ENCODE peak calls at places on chromosomes 6 and 20, in six cellular contexts. One of them, this sample, is unnamed.
A peak's percentile ranks its signal among the peaks of the same experiment; 100 is the strongest.

GRCh38 chr20:18066421-18067333 is 9.0 kb upstream of the OVOL2 start:
- DNase-seq in hepatocyte: no peak
- DNase-seq in PC-3: peak; percentile 58
- DNase-seq in SK-N-SH: no peak
- DNase-seq in HCT116: no peak
- DNase-seq in MM.1S: no peak
- DNase-seq in this sample: peak; percentile 54

GRCh38 chr20:1287787-1288569 is 21.9 kb downstream of the SNPH start:
- DNase-seq in hepatocyte: no peak
- DNase-seq in PC-3: no peak
- DNase-seq in HCT116: no peak
- DNase-seq in SK-N-SH: no peak
- DNase-seq in MM.1S: no peak
- DNase-seq in this sample: no peak

GRCh38 chr6:123994168-123994567 is 190.5 kb downstream of the NKAIN2 start:
- DNase-seq in hepatocyte: no peak
- DNase-seq in PC-3: no peak
- DNase-seq in MM.1S: no peak
- DNase-seq in HCT116: no peak
- DNase-seq in SK-N-SH: no peak
- DNase-seq in this sample: no peak

GRCh38 chr6:35722121-35722761 is 14.6 kb upstream of the ARMC12 start:
- DNase-seq in HCT116: no peak
- DNase-seq in MM.1S: no peak
- DNase-seq in SK-N-SH: no peak
- DNase-seq in hepatocyte: no peak
- DNase-seq in PC-3: no peak
- DNase-seq in this sample: no peak

GRCh38 chr20:50169329-50169823 is 15.9 kb upstream of the PEDS1 start:
- DNase-seq in PC-3: peak; percentile 99
- DNase-seq in HCT116: no peak
- DNase-seq in hepatocyte: peak; percentile 82
- DNase-seq in MM.1S: peak; percentile 70
- DNase-seq in SK-N-SH: peak; percentile 73
- DNase-seq in this sample: peak; percentile 88

GRCh38 chr6:16372029-16372776 is 133.8 kb downstream of the GMPR start:
- DNase-seq in HCT116: no peak
- DNase-seq in SK-N-SH: no peak
- DNase-seq in PC-3: no peak
- DNase-seq in MM.1S: no peak
- DNase-seq in hepatocyte: no peak
- DNase-seq in this sample: no peak

GRCh38 chr6:39746795-39747194 is 21.6 kb upstream of the KIF6 start:
- DNase-seq in HCT116: no peak
- DNase-seq in hepatocyte: no peak
- DNase-seq in MM.1S: peak; percentile 29
- DNase-seq in SK-N-SH: no peak
- DNase-seq in PC-3: no peak
- DNase-seq in this sample: no peak

GRCh38 chr6:142926494-142927273 is 18.3 kb downstream of the HIVEP2 start:
- DNase-seq in SK-N-SH: peak; percentile 86
- DNase-seq in hepatocyte: peak; percentile 87
- DNase-seq in HCT116: no peak
- DNase-seq in MM.1S: peak; percentile 23
- DNase-seq in PC-3: peak; percentile 38
- DNase-seq in this sample: peak; percentile 81

GRCh38 chr6:145112711-145113148 is 622.6 kb downstream of the EPM2A start:
- DNase-seq in HCT116: no peak
- DNase-seq in hepatocyte: no peak
- DNase-seq in SK-N-SH: no peak
- DNase-seq in PC-3: no peak
- DNase-seq in MM.1S: no peak
- DNase-seq in this sample: no peak

GRCh38 chr20:54680872-54681297 is 205.5 kb downstream of the DOK5 start:
- DNase-seq in HCT116: peak; percentile 15
- DNase-seq in SK-N-SH: peak; percentile 37
- DNase-seq in MM.1S: peak; percentile 85
- DNase-seq in PC-3: peak; percentile 75
- DNase-seq in hepatocyte: peak; percentile 73
- DNase-seq in this sample: peak; percentile 73

GRCh38 chr6:12196326-12196936 is 93.7 kb upstream of the EDN1 start:
- DNase-seq in SK-N-SH: no peak
- DNase-seq in HCT116: no peak
- DNase-seq in hepatocyte: no peak
- DNase-seq in PC-3: peak; percentile 57
- DNase-seq in MM.1S: no peak
- DNase-seq in this sample: no peak

GRCh38 chr6:37218501-37218900 is 39.1 kb upstream of the TBC1D22B start:
- DNase-seq in SK-N-SH: no peak
- DNase-seq in hepatocyte: no peak
- DNase-seq in HCT116: no peak
- DNase-seq in PC-3: no peak
- DNase-seq in MM.1S: no peak
- DNase-seq in this sample: no peak

GRCh38 chr6:80789912-80790635 is 683.6 kb downstream of the BCKDHB start:
- DNase-seq in HCT116: no peak
- DNase-seq in PC-3: peak; percentile 40
- DNase-seq in SK-N-SH: no peak
- DNase-seq in hepatocyte: no peak
- DNase-seq in MM.1S: no peak
- DNase-seq in this sample: no peak

GRCh38 chr6:117938324-117938995 is 31.4 kb downstream of the SLC35F1 start:
- DNase-seq in SK-N-SH: no peak
- DNase-seq in hepatocyte: no peak
- DNase-seq in HCT116: no peak
- DNase-seq in PC-3: no peak
- DNase-seq in MM.1S: no peak
- DNase-seq in this sample: peak; percentile 43

GRCh38 chr20:52082612-52083011 is 109.0 kb downstream of the ZFP64 start:
- DNase-seq in HCT116: no peak
- DNase-seq in hepatocyte: no peak
- DNase-seq in PC-3: peak; percentile 63
- DNase-seq in MM.1S: no peak
- DNase-seq in SK-N-SH: no peak
- DNase-seq in this sample: no peak

GRCh38 chr6:120826253-120826652 is 508.0 kb downstream of the TBC1D32 start:
- DNase-seq in hepatocyte: peak; percentile 65
- DNase-seq in SK-N-SH: peak; percentile 27
- DNase-seq in MM.1S: peak; percentile 12
- DNase-seq in PC-3: peak; percentile 65
- DNase-seq in HCT116: peak; percentile 53
- DNase-seq in this sample: peak; percentile 69

GRCh38 chr6:81608776-81609175 is 143.7 kb downstream of the TENT5A start:
- DNase-seq in HCT116: no peak
- DNase-seq in hepatocyte: no peak
- DNase-seq in PC-3: no peak
- DNase-seq in MM.1S: no peak
- DNase-seq in SK-N-SH: no peak
- DNase-seq in this sample: no peak

GRCh38 chr20:25310268-25310920 is 62.5 kb downstream of the PYGB start:
- DNase-seq in MM.1S: peak; percentile 87
- DNase-seq in SK-N-SH: peak; percentile 81
- DNase-seq in HCT116: peak; percentile 73
- DNase-seq in PC-3: peak; percentile 92
- DNase-seq in hepatocyte: peak; percentile 91
- DNase-seq in this sample: peak; percentile 38

GRCh38 chr6:12494161-12494560 is 204.0 kb downstream of the EDN1 start:
- DNase-seq in PC-3: no peak
- DNase-seq in HCT116: no peak
- DNase-seq in hepatocyte: no peak
- DNase-seq in SK-N-SH: no peak
- DNase-seq in MM.1S: no peak
- DNase-seq in this sample: no peak

GRCh38 chr20:41352666-41353065 is 12.0 kb downstream of the LPIN3 start:
- DNase-seq in MM.1S: no peak
- DNase-seq in HCT116: no peak
- DNase-seq in PC-3: no peak
- DNase-seq in SK-N-SH: no peak
- DNase-seq in hepatocyte: no peak
- DNase-seq in this sample: peak; percentile 44

GRCh38 chr20:49989234-49990065 is 6.7 kb downstream of the SNAI1 start:
- DNase-seq in MM.1S: no peak
- DNase-seq in hepatocyte: peak; percentile 68
- DNase-seq in HCT116: no peak
- DNase-seq in SK-N-SH: peak; percentile 71
- DNase-seq in PC-3: no peak
- DNase-seq in this sample: peak; percentile 77

GRCh38 chr6:44076366-44077200 is 50.7 kb downstream of the MRPL14 start:
- DNase-seq in HCT116: no peak
- DNase-seq in PC-3: no peak
- DNase-seq in hepatocyte: peak; percentile 81
- DNase-seq in MM.1S: no peak
- DNase-seq in SK-N-SH: peak; percentile 91
- DNase-seq in this sample: peak; percentile 41

GRCh38 chr6:155228549-155229166 is 35.2 kb upstream of the CLDN20 start:
- DNase-seq in HCT116: no peak
- DNase-seq in SK-N-SH: no peak
- DNase-seq in PC-3: no peak
- DNase-seq in hepatocyte: peak; percentile 16
- DNase-seq in MM.1S: no peak
- DNase-seq in this sample: no peak

GRCh38 chr20:25503946-25504345 is 81.4 kb downstream of the NINL start:
- DNase-seq in SK-N-SH: no peak
- DNase-seq in PC-3: no peak
- DNase-seq in MM.1S: no peak
- DNase-seq in hepatocyte: no peak
- DNase-seq in HCT116: no peak
- DNase-seq in this sample: no peak

GRCh38 chr20:38859070-38859690 is 53.7 kb downstream of the PPP1R16B start:
- DNase-seq in MM.1S: no peak
- DNase-seq in hepatocyte: no peak
- DNase-seq in HCT116: no peak
- DNase-seq in SK-N-SH: no peak
- DNase-seq in PC-3: no peak
- DNase-seq in this sample: no peak

GRCh38 chr6:26592649-26593048 is 4.1 kb upstream of the ABT1 start:
- DNase-seq in MM.1S: no peak
- DNase-seq in HCT116: no peak
- DNase-seq in hepatocyte: no peak
- DNase-seq in PC-3: peak; percentile 12
- DNase-seq in SK-N-SH: peak; percentile 29
- DNase-seq in this sample: no peak
- TF ChIP-seq CTCF in MM.1S: no peak
- TF ChIP-seq CTCF in HCT116: no peak
- TF ChIP-seq CTCF in hepatocyte: no peak
- TF ChIP-seq CTCF in PC-3: no peak
- TF ChIP-seq CTCF in SK-N-SH: no peak
- TF ChIP-seq CTCF in this sample: no peak

GRCh38 chr6:5303711-5304110 is 42.4 kb downstream of the FARS2 start:
- DNase-seq in PC-3: no peak
- DNase-seq in HCT116: no peak
- DNase-seq in SK-N-SH: no peak
- DNase-seq in MM.1S: no peak
- DNase-seq in hepatocyte: no peak
- DNase-seq in this sample: no peak

GRCh38 chr6:5302995-5303622 is 41.8 kb downstream of the FARS2 start:
- DNase-seq in MM.1S: peak; percentile 80
- DNase-seq in hepatocyte: peak; percentile 80
- DNase-seq in SK-N-SH: no peak
- DNase-seq in PC-3: peak; percentile 64
- DNase-seq in HCT116: peak; percentile 42
- DNase-seq in this sample: peak; percentile 88

GRCh38 chr6:5305968-5306626 is 44.8 kb downstream of the FARS2 start:
- DNase-seq in HCT116: no peak
- DNase-seq in PC-3: peak; percentile 19
- DNase-seq in MM.1S: no peak
- DNase-seq in hepatocyte: peak; percentile 12
- DNase-seq in SK-N-SH: no peak
- DNase-seq in this sample: no peak

GRCh38 chr6:5300206-5300764 is 39.0 kb downstream of the FARS2 start:
- DNase-seq in HCT116: no peak
- DNase-seq in SK-N-SH: no peak
- DNase-seq in hepatocyte: no peak
- DNase-seq in MM.1S: no peak
- DNase-seq in PC-3: no peak
- DNase-seq in this sample: no peak

DNA sequence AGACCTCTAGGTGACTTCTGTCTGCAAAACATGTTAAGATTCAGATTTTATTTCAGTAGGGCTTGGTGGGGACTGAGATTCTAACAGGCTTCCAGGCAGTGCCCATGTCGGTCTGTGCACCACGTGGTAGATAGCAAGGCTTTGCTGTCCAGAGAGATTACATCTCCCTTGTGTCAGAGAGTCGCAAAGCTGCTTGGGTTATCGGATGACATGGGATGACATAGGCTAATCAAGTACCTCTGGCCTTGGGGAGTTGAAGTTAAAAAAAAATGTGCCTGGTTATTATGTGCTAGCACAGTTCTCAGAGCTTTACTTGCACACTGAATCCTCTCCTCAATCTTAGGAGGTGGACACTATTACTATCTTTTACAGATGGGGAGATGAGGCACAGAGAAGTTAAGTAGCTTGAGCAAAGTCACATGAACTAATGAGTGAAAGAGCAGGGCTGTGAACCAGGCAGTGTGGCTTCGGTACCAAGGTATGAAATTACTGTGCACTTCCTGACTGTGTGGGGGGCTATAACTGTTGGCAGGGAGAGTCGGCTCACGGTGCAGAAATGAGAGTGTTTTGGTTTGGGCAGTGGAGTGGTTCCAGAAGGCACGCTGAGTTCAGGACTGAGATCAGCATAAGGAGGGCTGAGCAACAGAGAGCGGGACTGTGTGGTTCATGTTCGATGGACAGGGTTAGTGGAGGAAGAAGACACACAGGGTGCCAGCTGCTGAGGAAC is 41.1 kb downstream of the FARS2 start:
- DNase-seq in HCT116: no peak
- DNase-seq in PC-3: no peak
- DNase-seq in SK-N-SH: peak; percentile 12
- DNase-seq in hepatocyte: no peak
- DNase-seq in MM.1S: no peak
- DNase-seq in this sample: no peak
- TF ChIP-seq EZH2phosphoT487 in HCT116: no peak
- TF ChIP-seq EZH2phosphoT487 in PC-3: no peak
- TF ChIP-seq EZH2phosphoT487 in SK-N-SH: no peak
- TF ChIP-seq EZH2phosphoT487 in hepatocyte: no peak
- TF ChIP-seq EZH2phosphoT487 in MM.1S: no peak
- TF ChIP-seq EZH2phosphoT487 in this sample: no peak

DNA sequence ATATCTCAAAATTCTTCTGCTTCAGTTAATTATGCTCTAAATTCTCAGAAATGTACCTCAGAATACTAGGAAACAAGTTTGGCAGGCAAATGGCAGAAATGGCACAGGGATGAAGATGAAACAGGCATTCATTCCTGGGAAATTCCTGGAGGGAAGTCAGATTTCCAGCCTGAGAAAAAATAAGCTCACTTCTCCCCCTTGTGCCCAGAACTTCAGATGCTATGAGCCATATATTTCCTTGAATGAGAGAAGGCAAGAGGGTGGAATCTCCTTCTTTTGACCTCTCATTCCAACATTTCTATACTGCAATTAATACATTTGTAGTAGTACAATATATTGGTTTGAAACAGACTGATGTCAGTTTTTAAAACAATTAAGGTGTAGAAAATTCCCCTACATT is 22.8 kb downstream of the RGS17 start:
- DNase-seq in MM.1S: no peak
- DNase-seq in PC-3: peak; percentile 50
- DNase-seq in SK-N-SH: peak; percentile 14
- DNase-seq in HCT116: no peak
- DNase-seq in hepatocyte: no peak
- DNase-seq in this sample: peak; percentile 50
- TF ChIP-seq CTCF in MM.1S: no peak
- TF ChIP-seq CTCF in PC-3: peak; percentile 64
- TF ChIP-seq CTCF in SK-N-SH: peak; percentile 56
- TF ChIP-seq CTCF in HCT116: peak; percentile 36
- TF ChIP-seq CTCF in hepatocyte: peak; percentile 27
- TF ChIP-seq CTCF in this sample: peak; percentile 29

GRCh38 chr6:14470697-14471096 is 353.1 kb downstream of the CD83 start:
- DNase-seq in PC-3: no peak
- DNase-seq in SK-N-SH: no peak
- DNase-seq in MM.1S: no peak
- DNase-seq in hepatocyte: no peak
- DNase-seq in HCT116: no peak
- DNase-seq in this sample: no peak
- TF ChIP-seq EZH2phosphoT487 in PC-3: no peak
- TF ChIP-seq EZH2phosphoT487 in SK-N-SH: no peak
- TF ChIP-seq EZH2phosphoT487 in MM.1S: no peak
- TF ChIP-seq EZH2phosphoT487 in hepatocyte: no peak
- TF ChIP-seq EZH2phosphoT487 in HCT116: no peak
- TF ChIP-seq EZH2phosphoT487 in this sample: no peak